ENCODE peak calls at places on chromosomes 3 and 15, in nine cellular contexts. D, M, T, E, Z, K, F, P and N are unnamed samples.

GRCh38 chr3:69649713-69650419 is 89.4 kb upstream of the MITF start:
- DNase-seq in Z (no peak), M (no peak), T (no peak), K (no peak), P (no peak), E (peak; percentile 60), F (peak; percentile 13), D (no peak), N (no peak)

GRCh38 chr3:117193390-117193789 is 483.8 kb downstream of the TUSC7 start:
- DNase-seq in K (no peak), F (no peak), P (no peak), Z (no peak), D (no peak), E (no peak), M (no peak), T (no peak), N (no peak)

GRCh38 chr3:138328341-138328740 is 1.3 kb downstream of the NME9 start:
- DNase-seq in D (no peak), F (no peak), T (no peak), Z (no peak), K (no peak), P (no peak), M (no peak), E (peak; percentile 69), N (no peak)

GRCh38 chr3:152621006-152621868 is 213.7 kb upstream of the P2RY1 start:
- DNase-seq in D (no peak), M (no peak), K (no peak), E (no peak), T (no peak), F (peak; percentile 34), P (no peak), Z (no peak), N (no peak)

GRCh38 chr3:86867990-86868389 is 123.0 kb downstream of the VGLL3 start:
- DNase-seq in T (no peak), P (no peak), K (no peak), D (no peak), E (peak; percentile 15), M (no peak), Z (no peak), F (no peak), N (no peak)

GRCh38 chr15:68436680-68437079 is 4.7 kb upstream of the ITGA11 start:
- DNase-seq in Z (no peak), M (no peak), E (no peak), T (peak; percentile 19), K (no peak), D (no peak), P (no peak), F (no peak), N (no peak)

GRCh38 chr15:48437178-48437577 is 105.9 kb downstream of the DUT start:
- DNase-seq in F (no peak), E (peak; percentile 61), D (no peak), T (no peak), P (no peak), M (no peak), Z (no peak), K (no peak), N (no peak)

GRCh38 chr3:88003115-88003755 is 55.6 kb downstream of the CGGBP1 start:
- DNase-seq in E (peak; percentile 76), K (no peak), P (no peak), M (no peak), Z (no peak), F (peak; percentile 29), T (no peak), D (no peak), N (no peak)

GRCh38 chr3:170740726-170741591 is 129.0 kb downstream of the RPL22L1 start:
- DNase-seq in D (peak; percentile 33), T (peak; percentile 83), P (no peak), M (peak; percentile 13), Z (peak; percentile 83), K (no peak), E (peak; percentile 89), F (peak; percentile 73), N (no peak)

GRCh38 chr15:51319539-51319938 is 18.9 kb downstream of the CYP19A1 start:
- DNase-seq in Z (no peak), P (no peak), D (no peak), M (no peak), E (no peak), F (no peak), T (no peak), K (no peak), N (no peak)

GRCh38 chr15:58842713-58843396 is 71.8 kb downstream of the MINDY2 start:
- DNase-seq in Z (no peak), M (no peak), F (no peak), K (no peak), P (no peak), D (no peak), T (no peak), E (no peak), N (no peak)

GRCh38 chr3:11271986-11272904 is at the start of gene ATG7:
- DNase-seq in P (peak; percentile 95), T (peak; percentile 98), Z (peak; percentile 95), K (peak; percentile 99), D (peak; percentile 98), E (peak; percentile 98), F (peak; percentile 92), M (peak; percentile 98), N (peak; percentile 97)
- H3K4me1 ChIP-seq in P (peaks cover 8% of the 10 kb centered on the region), T (peaks cover 12% of the 10 kb centered on the region), Z (no peaks in the 10 kb centered on the region), K (peaks cover 38% of the 10 kb centered on the region), D (peaks cover 18% of the 10 kb centered on the region), E (no peaks in the 10 kb centered on the region), F (peaks cover 13% of the 10 kb centered on the region), M (peaks cover 7% of the 10 kb centered on the region), N (no peaks in the 10 kb centered on the region)

GRCh38 chr15:57752426-57752825 is 45.9 kb downstream of the POLR2M start:
- DNase-seq in D (peak; percentile 40), Z (no peak), E (peak; percentile 59), K (no peak), P (peak; percentile 62), T (no peak), M (no peak), F (no peak), N (peak; percentile 35)

GRCh38 chr15:57746752-57747151 is 40.2 kb downstream of the POLR2M start:
- DNase-seq in D (no peak), F (no peak), E (no peak), Z (no peak), M (no peak), T (no peak), K (no peak), P (no peak), N (no peak)

GRCh38 chr15:57747206-57747605 is 40.7 kb downstream of the POLR2M start:
- DNase-seq in E (peak; percentile 19), D (no peak), Z (no peak), F (no peak), T (no peak), P (peak; percentile 16), M (peak; percentile 14), K (peak; percentile 41), N (no peak)

GRCh38 chr15:57752840-57753239 is 46.3 kb downstream of the POLR2M start:
- DNase-seq in Z (no peak), P (no peak), E (no peak), F (no peak), T (no peak), K (no peak), D (no peak), M (no peak), N (no peak)

DNA sequence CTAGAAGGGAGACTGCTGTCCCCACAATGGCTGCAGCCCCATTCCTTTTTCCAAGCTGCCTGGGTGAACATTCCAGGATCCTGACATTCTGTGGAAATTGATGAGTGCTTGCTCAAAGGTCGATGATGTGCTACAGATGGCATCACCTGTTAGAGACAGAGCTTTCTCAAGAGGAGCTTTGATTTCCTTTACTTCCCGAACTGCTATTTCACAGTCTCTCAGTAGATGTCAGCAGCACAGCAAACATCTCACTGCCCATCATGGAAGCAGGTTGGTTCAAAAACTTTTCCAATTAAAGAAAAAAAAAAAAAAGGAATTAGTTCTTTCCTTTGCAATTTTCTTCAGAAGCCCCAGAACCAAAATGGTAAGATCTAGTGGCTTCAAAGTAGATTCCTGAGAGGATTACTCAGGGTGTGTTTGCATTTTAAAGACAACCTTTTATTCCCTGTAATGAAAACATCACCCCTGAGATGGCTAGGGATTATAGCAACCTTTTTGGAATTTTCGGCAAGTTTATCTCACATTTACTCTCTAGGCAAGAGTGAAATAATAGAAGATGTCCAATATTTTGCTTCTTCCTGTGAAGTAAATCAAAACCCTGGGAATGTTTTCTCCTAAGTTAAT is 44.8 kb downstream of the POLR2M start:
- DNase-seq in Z (no peak), K (no peak), M (no peak), E (peak; percentile 69), P (no peak), T (no peak), D (no peak), F (peak; percentile 34), N (no peak)
- TF ChIP-seq CTCF in Z (peak; percentile 19), K (peak; percentile 24), M (peak; percentile 45), E (peak; percentile 82), P (no peak), T (peak; percentile 37), D (peak; percentile 68), F (peak; percentile 67), N (peak; percentile 45)

DNA sequence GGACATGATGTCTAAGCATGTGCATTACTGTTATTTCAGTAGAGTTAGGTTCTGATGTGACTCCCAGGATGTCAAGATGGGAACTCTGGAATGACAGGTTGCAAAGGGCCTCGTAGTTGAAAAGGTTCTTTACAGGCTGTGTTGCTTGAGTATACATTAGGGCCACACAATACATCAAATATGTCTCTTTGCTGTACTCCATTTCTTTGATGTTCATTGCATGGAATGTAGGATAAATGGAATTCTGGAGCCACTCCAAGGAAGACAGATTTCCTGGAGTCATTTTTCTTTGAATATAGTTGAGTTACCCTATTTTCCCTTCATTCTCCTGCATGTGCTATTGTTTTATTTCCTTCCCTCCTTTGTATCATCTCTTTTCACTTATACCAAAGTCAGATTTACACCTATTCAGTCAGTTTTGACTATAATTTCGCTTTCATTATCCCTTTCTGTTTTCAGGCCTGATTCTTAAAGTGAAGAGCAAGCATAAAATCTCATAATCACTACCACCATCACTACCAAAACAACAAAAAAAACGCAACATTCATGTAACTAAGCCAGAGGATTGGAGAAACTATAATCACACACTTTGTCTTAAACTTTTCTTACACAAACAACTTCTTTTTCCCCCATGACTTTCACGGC is 61.2 kb upstream of the PTX3 start:
- DNase-seq in K (no peak), D (no peak), T (no peak), F (no peak), E (no peak), Z (no peak), M (no peak), P (no peak), N (no peak)
- H3K4me3 ChIP-seq in K (no peak overlapping the region), D (no peak overlapping the region), T (no peak overlapping the region), F (no peak overlapping the region), E (no peak overlapping the region), Z (no peak overlapping the region), M (no peak overlapping the region), P (no peak overlapping the region), N (no peak overlapping the region)

DNA sequence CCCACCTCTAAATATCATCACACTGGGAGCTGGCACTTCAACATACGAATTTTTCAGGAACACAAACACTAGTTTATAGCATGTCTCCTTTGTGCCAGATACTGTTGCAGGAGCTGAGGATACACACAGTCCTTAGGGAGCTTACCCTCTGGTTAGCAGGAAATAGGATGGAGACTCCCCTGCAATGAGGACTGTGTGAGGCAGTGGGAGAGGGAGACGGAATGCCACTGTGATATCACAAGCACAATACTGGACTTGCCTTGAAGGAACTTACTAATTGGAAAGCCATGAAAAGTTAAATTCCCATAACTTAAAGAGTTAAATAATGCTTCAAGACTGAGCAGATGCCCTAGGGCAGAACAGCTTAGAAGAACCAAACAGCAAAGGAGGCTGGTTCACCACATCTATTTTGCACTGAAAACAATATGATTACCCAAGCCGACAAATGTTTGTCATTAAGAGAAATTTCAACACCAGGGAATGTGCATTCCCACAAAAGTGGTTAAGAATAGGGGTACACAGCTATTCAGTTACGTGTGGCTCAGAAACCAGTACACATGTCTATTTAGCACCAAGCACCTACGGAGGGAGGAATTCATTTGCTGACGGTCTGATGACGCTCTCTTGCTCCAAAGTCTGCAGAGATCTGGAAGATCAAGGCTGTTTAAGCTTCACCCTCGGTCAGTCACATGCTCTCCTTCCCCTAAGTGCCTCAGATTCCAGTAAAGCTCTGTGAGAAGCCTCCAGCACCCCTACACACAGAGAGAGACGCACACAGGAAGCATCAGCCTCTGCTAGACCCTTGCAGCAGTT is 5.2 kb downstream of the TBC1D2B start:
- DNase-seq in K (no peak), M (peak; percentile 64), E (peak; percentile 86), T (peak; percentile 11), F (no peak), Z (no peak), P (no peak), D (no peak), N (no peak)
- H3K4me1 ChIP-seq in K (peaks cover 99% of the 10 kb centered on the region), M (peaks cover 54% of the 10 kb centered on the region), E (no peaks in the 10 kb centered on the region), T (peaks cover 49% of the 10 kb centered on the region), F (peaks cover 11% of the 10 kb centered on the region), Z (no peaks in the 10 kb centered on the region), P (peaks cover 15% of the 10 kb centered on the region), D (peaks cover 87% of the 10 kb centered on the region), N (peaks cover 49% of the 10 kb centered on the region)